ENCODE peak calls at places on chromosomes 7 and 10, in five cellular contexts. Y is PC-3, C is HCT116, H is DND-41, A is fibroblast of lung. F is an unnamed sample.

GRCh38 chr10:131099028-131099427 is 212.5 kb downstream of the TCERG1L start:
- DNase-seq in Y (peak; percentile 42), C (no peak), A (no peak), H (no peak), F (no peak)

GRCh38 chr10:45008524-45009161 is 7.9 kb downstream of the ZNF22 start:
- DNase-seq in C (peak; percentile 87), Y (peak; percentile 96), A (peak; percentile 93), H (peak; percentile 52), F (peak; percentile 81)

GRCh38 chr10:60130130-60130579 is 223.8 kb upstream of the CCDC6 start:
- DNase-seq in H (no peak), Y (no peak), A (no peak), C (no peak), F (no peak)

GRCh38 chr7:45421826-45422225 is 152.3 kb upstream of the ADCY1 start:
- DNase-seq in A (peak; percentile 9), H (no peak), C (no peak), Y (no peak), F (no peak)

GRCh38 chr7:137898839-137899681 is 52.3 kb upstream of the DGKI start:
- DNase-seq in C (peak; percentile 42), Y (peak; percentile 75), A (peak; percentile 70), H (peak; percentile 80), F (peak; percentile 85)

GRCh38 chr7:100444311-100445278 is 8.3 kb upstream of the PPP1R35 start:
- DNase-seq in A (peak; percentile 76), Y (no peak), H (peak; percentile 88), C (no peak), F (no peak)

GRCh38 chr7:151261534-151261933 is 13.0 kb upstream of the SMARCD3 start:
- DNase-seq in A (no peak), H (no peak), C (no peak), Y (no peak), F (no peak)

GRCh38 chr10:124291009-124291671 is 127.6 kb downstream of the OAT start:
- DNase-seq in C (no peak), Y (no peak), H (no peak), A (no peak), F (no peak)

GRCh38 chr7:142808802-142809583 is 38.2 kb downstream of the PRSS2 start:
- DNase-seq in A (no peak), H (peak; percentile 100), C (no peak), Y (peak; percentile 94), F (peak; percentile 100)

GRCh38 chr10:3066317-3066931 is 924 bp upstream of the PFKP start:
- DNase-seq in H (no peak), A (no peak), C (no peak), Y (no peak), F (no peak)

GRCh38 chr7:158252081-158252836 is 335.4 kb downstream of the PTPRN2 start:
- DNase-seq in A (no peak), Y (no peak), H (no peak), C (no peak), F (no peak)
- TF ChIP-seq EZH2 in A (no peak), Y (no peak), H (no peak), C (no peak), F (no peak)

DNA sequence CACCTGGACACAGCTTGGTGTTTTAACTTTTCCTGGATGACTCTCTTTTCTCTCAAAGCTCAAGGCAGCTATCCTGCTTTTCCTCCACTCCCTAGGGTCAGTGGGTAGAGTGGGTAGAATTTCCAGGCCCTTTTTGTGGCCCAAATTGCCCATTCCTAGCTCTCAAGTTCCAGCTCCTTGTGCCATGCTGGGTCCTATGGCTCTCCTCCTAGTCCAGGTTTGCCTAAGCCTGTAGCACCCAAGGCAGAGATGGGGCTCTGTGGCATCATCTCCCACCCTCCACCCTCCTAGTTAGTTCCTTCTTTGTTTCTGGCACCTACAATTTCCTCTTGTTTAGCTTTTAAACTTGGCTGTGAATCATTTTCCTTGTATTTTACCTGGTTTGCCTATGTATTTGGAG is 9.7 kb downstream of the CPA4 start:
- DNase-seq in Y (no peak), H (no peak), C (no peak), A (no peak), F (no peak)
- TF ChIP-seq EZH2 in Y (no peak), H (no peak), C (no peak), A (no peak), F (no peak)

DNA sequence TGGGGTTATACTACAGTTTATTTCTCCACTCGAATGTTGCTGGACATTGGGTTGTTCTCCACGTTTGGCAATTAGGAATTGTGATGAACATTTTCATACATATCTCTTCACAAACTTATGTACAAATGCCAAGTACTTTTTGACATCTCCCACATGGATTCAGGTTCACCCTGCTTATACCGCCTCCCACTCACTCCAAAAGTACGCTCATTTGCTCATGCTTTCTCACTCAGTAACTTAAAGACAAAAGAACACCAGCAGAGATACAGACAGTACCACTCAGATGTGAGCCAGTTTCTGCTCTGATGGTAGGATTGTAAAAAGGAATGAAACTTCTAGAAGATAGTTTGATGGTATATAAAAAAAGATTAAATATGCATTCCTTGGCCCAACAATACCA is 60.2 kb downstream of the GFRA1 start:
- DNase-seq in C (no peak), Y (no peak), H (no peak), A (peak; percentile 6), F (no peak)
- TF ChIP-seq EZH2 in C (no peak), Y (no peak), H (no peak), A (no peak), F (no peak)

GRCh38 chr10:74881253-74881884 is 55.0 kb downstream of the KAT6B start:
- DNase-seq in A (no peak), C (no peak), H (no peak), Y (no peak), F (no peak)
- TF ChIP-seq EZH2 in A (no peak), C (no peak), H (no peak), Y (no peak), F (no peak)

DNA sequence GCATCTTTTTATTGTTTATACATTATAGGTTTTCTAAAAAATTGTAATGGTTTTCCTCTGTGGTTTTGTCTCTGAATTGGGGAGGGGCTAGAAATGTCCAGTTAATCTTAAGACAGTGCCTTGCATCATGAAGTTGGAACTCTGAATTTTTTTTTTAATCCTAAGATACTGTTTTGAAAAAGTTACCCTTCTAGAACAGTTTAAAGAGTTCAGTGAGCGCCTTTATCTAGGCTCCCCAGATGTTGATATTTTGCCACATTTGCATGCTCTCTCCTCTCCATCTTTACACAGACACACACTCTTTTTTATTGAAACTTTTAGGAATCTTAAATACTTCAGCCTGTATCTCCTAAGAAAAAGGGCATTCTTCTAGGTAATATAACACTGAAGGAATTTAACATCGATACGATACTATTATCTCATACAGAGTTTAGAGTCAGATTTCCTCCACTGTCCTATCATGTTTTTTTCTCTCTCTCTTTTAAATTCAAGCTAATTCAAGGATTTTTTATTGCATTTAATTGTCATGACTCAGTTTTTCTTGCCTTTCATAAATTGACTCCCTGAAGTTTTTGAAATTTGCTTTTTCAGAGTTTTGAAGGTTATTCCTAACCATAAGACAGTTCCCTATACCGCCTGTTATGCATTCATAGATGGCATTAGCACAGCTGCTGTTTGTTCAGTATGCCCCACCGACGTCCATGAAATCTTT is 31.5 kb downstream of the PRKAR2B start:
- DNase-seq in C (no peak), Y (no peak), A (no peak), H (no peak), F (no peak)
- TF ChIP-seq EZH2 in C (no peak), Y (no peak), A (no peak), H (no peak), F (no peak)

GRCh38 chr10:103493911-103494877 is 689 bp downstream of the NEURL1 start:
- DNase-seq in A (no peak), C (no peak), H (no peak), Y (no peak), F (peak; percentile 68)

GRCh38 chr10:103495321-103495720 is 1.8 kb downstream of the NEURL1 start:
- DNase-seq in H (no peak), C (no peak), A (no peak), Y (no peak), F (no peak)

GRCh38 chr10:103491729-103492364 is 1.7 kb upstream of the NEURL1 start:
- DNase-seq in C (peak; percentile 44), H (no peak), Y (peak; percentile 71), A (peak; percentile 91), F (no peak)

GRCh38 chr10:103492655-103493261 is 747 bp upstream of the NEURL1 start:
- DNase-seq in Y (no peak), A (no peak), H (no peak), C (no peak), F (no peak)

GRCh38 chr10:103493362-103493871 is at the start of gene NEURL1:
- DNase-seq in Y (no peak), C (no peak), A (no peak), H (no peak), F (peak; percentile 74)
- TF ChIP-seq EZH2 in Y (no peak), C (no peak), A (no peak), H (no peak), F (no peak)

F was measured in MM.1S.